ENCODE peak calls at places on chromosome 9, in six cellular contexts. J is dorsolateral prefrontal cortex, T is T-helper 9 cell, P is A549, M is NCI-H2107, W is substantia nigra. R is an unnamed sample.

GRCh38 chr9:89154218-89154617 is 24.4 kb downstream of the SHC3 start:
- DNase-seq in W (no peak), J (no peak), P (no peak), T (no peak), M (no peak), R (no peak)

GRCh38 chr9:113508111-113508749 is 44.7 kb downstream of the RGS3 start:
- DNase-seq in P (peak), T (no peak), M (no peak), W (no peak), J (no peak), R (no peak)

GRCh38 chr9:132238992-132239391 is 77.1 kb downstream of the NTNG2 start:
- DNase-seq in T (no peak), W (no peak), J (no peak), M (no peak), P (no peak), R (no peak)

GRCh38 chr9:120692901-120693573 is 21.2 kb downstream of the MEGF9 start:
- DNase-seq in J (no peak), T (no peak), W (no peak), P (no peak), M (no peak), R (no peak)

GRCh38 chr9:121768416-121769015 is 117.1 kb downstream of the DAB2IP start:
- DNase-seq in M (no peak), W (no peak), T (no peak), P (no peak), J (peak), R (no peak)

GRCh38 chr9:21450733-21451394 is 10.6 kb downstream of the IFNA1 start:
- DNase-seq in T (no peak), J (no peak), W (no peak), P (no peak), M (no peak), R (no peak)

GRCh38 chr9:115012476-115012875 is 82.1 kb upstream of the TNFSF8 start:
- DNase-seq in J (no peak), P (no peak), T (no peak), M (no peak), W (no peak), R (no peak)

GRCh38 chr9:83188272-83188671 is 125.3 kb upstream of the RASEF start:
- DNase-seq in J (no peak), M (no peak), P (no peak), T (no peak), W (no peak), R (no peak)

GRCh38 chr9:125785187-125785840 is 38.1 kb downstream of the PBX3 start:
- DNase-seq in M (no peak), J (no peak), P (no peak), W (no peak), T (no peak), R (no peak)

GRCh38 chr9:122498883-122499288 is 11.7 kb upstream of the OR1J2 start:
- DNase-seq in M (no peak), P (peak), W (no peak), T (no peak), J (no peak), R (no peak)

GRCh38 chr9:86434039-86434726 is 80.0 kb upstream of the TUT7 start:
- DNase-seq in W (peak), M (no peak), P (peak), J (no peak), T (no peak), R (no peak)

GRCh38 chr9:130013326-130013725 is 29.7 kb downstream of the FNBP1 start:
- DNase-seq in P (no peak), J (no peak), M (no peak), W (no peak), T (no peak), R (no peak)

GRCh38 chr9:15213249-15213648 is 93.8 kb downstream of the TTC39B start:
- DNase-seq in T (no peak), W (no peak), J (no peak), M (no peak), P (no peak), R (no peak)

GRCh38 chr9:126523621-126524111 is 90.1 kb upstream of the LMX1B start:
- DNase-seq in W (no peak), J (no peak), P (no peak), T (no peak), M (no peak), R (no peak)

GRCh38 chr9:120187758-120188157 is 392.2 kb downstream of the CDK5RAP2 start:
- DNase-seq in T (no peak), P (no peak), W (no peak), M (no peak), J (no peak), R (no peak)

GRCh38 chr9:137757613-137758029 is 120.0 kb upstream of the CACNA1B start:
- DNase-seq in T (no peak), J (no peak), P (no peak), W (no peak), M (no peak), R (no peak)

GRCh38 chr9:89496645-89497044 is 1.3 kb downstream of the SEMA4D start:
- DNase-seq in W (peak), P (no peak), M (no peak), T (no peak), J (no peak), R (peak)

GRCh38 chr9:136138566-136138965 is 19.9 kb upstream of the TMEM250 start:
- DNase-seq in M (peak), W (no peak), P (no peak), J (no peak), T (peak), R (no peak)

GRCh38 chr9:126293522-126293889 is 33.1 kb upstream of the MVB12B start:
- DNase-seq in P (no peak), W (no peak), M (no peak), T (no peak), J (no peak), R (no peak)

GRCh38 chr9:117034862-117035261 is 347.8 kb downstream of the TRIM32 start:
- DNase-seq in P (no peak), W (no peak), T (no peak), J (no peak), M (no peak), R (no peak)

GRCh38 chr9:137975936-137976565 is 98.5 kb downstream of the CACNA1B start:
- DNase-seq in W (no peak), T (no peak), M (no peak), P (no peak), J (no peak), R (no peak)

GRCh38 chr9:76441551-76442322 is 17.2 kb upstream of the GCNT1 start:
- DNase-seq in M (no peak), W (no peak), J (no peak), T (no peak), P (no peak), R (no peak)

GRCh38 chr9:134521817-134522501 is 119.6 kb upstream of the COL5A1 start:
- DNase-seq in W (no peak), P (no peak), T (no peak), M (no peak), J (no peak), R (no peak)